ENCODE peak calls at places on chromosomes 13 and 19, in five cellular contexts. L is iris pigment epithelial cell; H is Daoy; U is fibroblast of the conjunctiva; N is stimulated activated CD4-positive, alpha-beta T cell treated with anti-CD3 and anti-CD28 coated beads, Interleukin-2, amount 100 ng/mL, for 24 hours. E is an unnamed sample.
A peak's percentile ranks its signal among the peaks of the same experiment; 100 is the strongest.

GRCh38 chr13:95120650-95121049 is 180.6 kb downstream of the ABCC4 start:
- DNase-seq in L (no peak), H (no peak), U (no peak), N (no peak), E (no peak)

GRCh38 chr19:48569814-48570213 is 17.8 kb downstream of the SULT2B1 start:
- DNase-seq in L (peak; percentile 55), H (peak; percentile 50), U (no peak), N (no peak), E (no peak)

GRCh38 chr19:5345895-5346386 is 5.3 kb upstream of the PTPRS start:
- DNase-seq in L (peak; percentile 77), H (peak; percentile 76), U (no peak), N (no peak), E (no peak)

GRCh38 chr13:28273919-28274318 is 135.6 kb downstream of the PAN3 start:
- DNase-seq in L (no peak), H (no peak), U (no peak), N (no peak), E (no peak)

GRCh38 chr19:33005440-33005839 is 33.4 kb downstream of the FAAP24 start:
- DNase-seq in L (no peak), H (no peak), U (no peak), N (no peak), E (no peak)

GRCh38 chr19:3350014-3350663 is 16.2 kb upstream of the NFIC start:
- DNase-seq in L (no peak), H (no peak), U (no peak), N (no peak), E (no peak)

GRCh38 chr19:2912306-2912705 is 11.6 kb downstream of the ZNF57 start:
- DNase-seq in L (no peak), H (no peak), U (no peak), N (no peak), E (peak; percentile 12)

GRCh38 chr13:113902536-113902935 is 38.7 kb upstream of the GAS6 start:
- DNase-seq in L (no peak), H (no peak), U (no peak), N (no peak), E (no peak)

GRCh38 chr13:57611956-57612355 is 19.6 kb upstream of the PCDH17 start:
- DNase-seq in L (no peak), H (no peak), U (no peak), N (no peak), E (no peak)

E was measured in stimulated activated naive CD4-positive, alpha-beta T cell treated with Interleukin-2 at 50 U/mL for 16 hours.